ENCODE peak calls at places on chromosomes 2 and 18, in six cellular contexts. Y is cardiac muscle cell, N is OCI-LY7, F is kidney, J is spleen, C is A549. T is an unnamed sample.

GRCh38 chr2:237563816-237564215 is 2.6 kb upstream of the PRLH start:
- DNase-seq in Y (peak; percentile 80), N (no peak), F (peak; percentile 76), J (peak; percentile 61), C (no peak), T (peak; percentile 77)

GRCh38 chr18:78735131-78736014 is 244.2 kb upstream of the SALL3 start:
- DNase-seq in Y (no peak), N (no peak), F (no peak), J (peak; percentile 75), C (no peak), T (no peak)

GRCh38 chr2:51472783-51473182 is 440.9 kb upstream of the NRXN1 start:
- DNase-seq in Y (no peak), N (no peak), F (no peak), J (no peak), C (no peak), T (no peak)

GRCh38 chr2:33469238-33469637 is 7.2 kb upstream of the RASGRP3 start:
- DNase-seq in Y (no peak), N (no peak), F (no peak), J (no peak), C (no peak), T (no peak)

GRCh38 chr2:229282758-229283546 is 11.9 kb upstream of the PID1 start:
- DNase-seq in Y (no peak), N (no peak), F (no peak), J (no peak), C (no peak), T (no peak)

GRCh38 chr18:63297678-63298392 is 21.7 kb downstream of the BCL2 start:
- DNase-seq in Y (no peak), N (no peak), F (no peak), J (no peak), C (no peak), T (no peak)

GRCh38 chr18:37450434-37451133 is 115.0 kb downstream of the CELF4 start:
- DNase-seq in Y (peak; percentile 60), N (no peak), F (no peak), J (no peak), C (no peak), T (no peak)

GRCh38 chr18:63831080-63831788 is 56.0 kb downstream of the SERPINB7 start:
- DNase-seq in Y (no peak), N (no peak), F (no peak), J (no peak), C (no peak), T (no peak)

GRCh38 chr2:140117371-140117770 is 1337.2 kb upstream of the NXPH2 start:
- DNase-seq in Y (no peak), N (no peak), F (no peak), J (no peak), C (no peak), T (no peak)

GRCh38 chr18:41906528-41907256 is 48.3 kb upstream of the PIK3C3 start:
- DNase-seq in Y (peak; percentile 54), N (peak; percentile 15), F (no peak), J (no peak), C (peak; percentile 10), T (no peak)

GRCh38 chr2:144938308-144938709 is 418.4 kb upstream of the ZEB2 start:
- DNase-seq in Y (peak; percentile 43), N (no peak), F (no peak), J (no peak), C (no peak), T (no peak)

GRCh38 chr2:184049566-184049965 is 548.8 kb upstream of the ZNF804A start:
- DNase-seq in Y (no peak), N (no peak), F (no peak), J (no peak), C (no peak), T (no peak)

GRCh38 chr2:224586127-224586702 is 1.1 kb upstream of the CUL3 start:
- DNase-seq in Y (no peak), N (peak; percentile 59), F (no peak), J (no peak), C (no peak), T (no peak)

GRCh38 chr2:17979707-17980106 is 101.2 kb downstream of the KCNS3 start:
- DNase-seq in Y (no peak), N (no peak), F (no peak), J (no peak), C (no peak), T (no peak)

GRCh38 chr2:217954971-217955740 is 47.6 kb downstream of the TNS1 start:
- DNase-seq in Y (no peak), N (no peak), F (peak; percentile 72), J (peak; percentile 62), C (no peak), T (peak; percentile 67)

GRCh38 chr2:104312684-104313083 is 541.2 kb upstream of the POU3F3 start:
- DNase-seq in Y (no peak), N (peak; percentile 1), F (no peak), J (no peak), C (no peak), T (no peak)

GRCh38 chr2:161146209-161146775 is 13.9 kb upstream of the TANK start:
- DNase-seq in Y (no peak), N (no peak), F (no peak), J (no peak), C (no peak), T (no peak)

GRCh38 chr2:149038442-149039212 is at the start of gene LYPD6B:
- DNase-seq in Y (peak; percentile 66), N (no peak), F (peak; percentile 81), J (peak; percentile 80), C (peak; percentile 3), T (peak; percentile 80)

GRCh38 chr2:121897335-121897970 is 142.0 kb downstream of the TSN start:
- DNase-seq in Y (peak; percentile 22), N (peak; percentile 56), F (no peak), J (no peak), C (peak; percentile 44), T (no peak)

GRCh38 chr2:40639294-40639693 is 187.4 kb upstream of the SLC8A1 start:
- DNase-seq in Y (no peak), N (no peak), F (peak; percentile 49), J (no peak), C (no peak), T (no peak)

DNA sequence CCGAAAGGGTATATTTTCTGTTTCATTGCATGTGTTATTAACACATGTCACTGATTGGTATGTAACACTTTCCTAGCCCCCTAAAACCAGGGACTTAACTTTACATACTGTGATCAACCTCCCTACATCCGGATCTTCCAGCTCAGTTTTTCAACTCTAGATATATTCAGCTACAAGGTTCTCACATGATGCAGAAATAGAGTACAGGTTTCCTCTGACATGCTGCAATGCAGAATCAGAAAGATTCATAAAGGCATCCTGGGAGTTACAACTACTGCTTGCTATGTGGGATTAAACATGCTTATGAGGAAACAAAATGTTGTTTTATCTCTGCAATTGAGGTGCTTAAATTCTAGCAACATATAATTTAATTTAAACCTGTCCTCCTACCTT is 14.0 kb downstream of the FBXO11 start:
- DNase-seq in Y (no peak), N (no peak), F (no peak), J (no peak), C (no peak), T (no peak)
- H3K4me1 ChIP-seq in Y (peaks cover 34% of the 10 kb centered on the region), N (peaks cover 66% of the 10 kb centered on the region), F (peaks cover 2% of the 10 kb centered on the region), J (peaks cover 94% of the 10 kb centered on the region), C (peaks cover 53% of the 10 kb centered on the region), T (peaks cover 76% of the 10 kb centered on the region)

GRCh38 chr18:58670561-58671121 is 624 bp upstream of the MALT1 start:
- DNase-seq in Y (no peak), N (no peak), F (no peak), J (peak; percentile 70), C (no peak), T (no peak)

GRCh38 chr18:58668211-58668610 is 3.1 kb upstream of the MALT1 start:
- DNase-seq in Y (no peak), N (no peak), F (no peak), J (no peak), C (no peak), T (no peak)

GRCh38 chr18:58668897-58669296 is 2.4 kb upstream of the MALT1 start:
- DNase-seq in Y (no peak), N (no peak), F (no peak), J (no peak), C (no peak), T (no peak)

GRCh38 chr18:58671122-58671940 is at the start of gene MALT1:
- DNase-seq in Y (peak; percentile 95), N (peak; percentile 90), F (peak; percentile 98), J (peak; percentile 99), C (peak; percentile 55), T (peak; percentile 97)

DNA sequence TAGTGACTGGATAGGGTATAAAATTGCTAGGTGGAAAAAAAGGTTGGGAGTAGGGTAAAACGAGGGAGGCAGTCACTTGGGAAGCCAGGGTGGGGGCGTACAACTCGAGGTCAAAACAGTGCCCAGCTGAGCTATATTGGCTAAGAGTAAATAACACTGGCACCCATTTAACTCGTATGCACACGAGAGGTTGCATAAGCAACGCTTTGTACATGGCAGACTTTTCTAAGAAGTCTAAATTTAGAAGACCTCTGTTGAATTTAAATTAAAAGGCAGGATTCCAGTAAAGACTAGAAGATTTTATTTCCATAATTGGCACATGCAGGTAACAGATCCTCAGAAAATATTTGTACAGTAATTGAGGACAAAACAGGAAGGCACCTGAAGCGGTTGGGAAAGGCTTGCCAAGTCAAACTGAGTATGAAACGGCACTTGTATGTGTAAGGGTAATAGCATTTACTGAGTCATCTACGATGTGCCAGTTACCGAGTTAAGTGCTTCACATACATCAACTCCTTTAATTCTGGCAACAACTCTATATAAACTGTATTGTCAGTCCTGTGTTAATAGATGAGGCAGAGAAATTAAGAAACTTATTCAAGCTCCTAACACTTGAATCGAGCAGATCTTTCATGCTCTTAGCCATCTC is 1.4 kb upstream of the MALT1 start:
- DNase-seq in Y (no peak), N (no peak), F (no peak), J (no peak), C (peak; percentile 54), T (no peak)
- H3K4me3 ChIP-seq in Y (no peak overlapping the region), N (peak overlapping the region; percentile 68), F (no peak overlapping the region), J (peak overlapping the region; percentile 69), C (peak overlapping the region; percentile 90), T (no peak overlapping the region)

DNA sequence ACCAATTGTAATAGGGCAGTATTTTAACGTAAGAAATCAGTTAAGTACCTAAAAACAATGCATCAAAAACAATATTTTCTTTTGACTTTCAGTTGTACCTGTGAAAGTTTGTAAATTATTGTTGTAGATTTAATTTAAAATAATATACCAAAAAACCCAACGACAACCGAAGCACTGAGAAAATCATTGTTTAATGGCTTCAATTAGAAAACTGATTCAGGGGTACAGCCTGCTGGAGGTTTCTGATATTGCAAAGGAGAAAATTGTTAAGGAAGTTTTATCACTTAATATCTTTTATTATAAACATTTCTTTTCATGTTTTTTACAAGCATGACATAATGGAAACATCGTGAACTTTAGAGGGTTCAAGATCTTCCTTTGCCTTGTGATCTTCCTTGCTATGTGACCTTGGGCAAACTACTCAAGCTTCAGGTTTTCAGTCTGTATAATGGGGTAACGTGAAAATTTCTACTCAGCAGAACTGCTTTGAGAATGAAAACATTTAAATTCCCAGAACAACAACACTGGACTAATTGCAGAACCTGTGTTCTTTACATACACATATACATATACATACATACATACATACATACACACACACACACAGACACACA is 76.3 kb upstream of the GLS start:
- DNase-seq in Y (no peak), N (no peak), F (no peak), J (no peak), C (no peak), T (no peak)
- H3K4me1 ChIP-seq in Y (no peaks in the 10 kb centered on the region), N (no peaks in the 10 kb centered on the region), F (peaks cover 3% of the 10 kb centered on the region), J (no peaks in the 10 kb centered on the region), C (peaks cover 32% of the 10 kb centered on the region), T (peaks cover 3% of the 10 kb centered on the region)

DNA sequence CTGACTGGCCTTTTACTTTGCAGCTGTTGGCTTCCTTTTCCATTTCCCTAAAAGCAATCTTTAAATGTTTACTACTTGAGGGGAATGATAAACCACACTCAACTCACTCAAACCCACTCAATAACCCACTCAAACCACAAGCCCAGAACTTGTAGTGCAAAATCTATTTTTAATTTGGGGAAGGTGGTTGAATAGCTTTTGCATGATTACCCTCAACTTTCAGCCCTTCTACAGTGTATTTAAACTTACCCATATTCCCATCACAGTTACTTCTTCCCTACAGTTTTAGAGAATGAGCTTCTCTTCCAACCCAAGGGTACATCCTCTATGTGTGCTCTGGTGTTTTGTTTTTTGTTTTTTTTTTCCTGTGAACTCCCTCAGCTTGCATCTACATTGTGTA is 636.1 kb downstream of the TDRD15 start:
- DNase-seq in Y (no peak), N (no peak), F (no peak), J (no peak), C (no peak), T (no peak)
- H3K4me3 ChIP-seq in Y (no peak overlapping the region), N (no peak overlapping the region), F (no peak overlapping the region), J (no peak overlapping the region), C (no peak overlapping the region), T (no peak overlapping the region)